ENCODE peak calls at places on chromosomes 11 and 22, in four cellular contexts. P, J, G and O are unnamed samples.
A peak's percentile ranks its signal among the peaks of the same experiment; 100 is the strongest.

GRCh38 chr11:73356979-73357739 is 19.0 kb upstream of the RELT start:
- DNase-seq in P (no peak), J (no peak), G (no peak), O (no peak)

GRCh38 chr11:3104051-3104714 is 47.0 kb upstream of the CARS1 start:
- DNase-seq in P (no peak), J (no peak), G (no peak), O (no peak)

GRCh38 chr22:41825376-41825775 is 7.5 kb upstream of the SREBF2 start:
- DNase-seq in P (no peak), J (no peak), G (no peak), O (no peak)

GRCh38 chr22:40746428-40747220 is 67.3 kb downstream of the MCHR1 start:
- DNase-seq in P (no peak), J (no peak), G (no peak), O (no peak)

GRCh38 chr11:121091492-121092179 is 9.4 kb upstream of the TECTA start:
- DNase-seq in P (no peak), J (peak; percentile 86), G (no peak), O (peak; percentile 39)

GRCh38 chr11:32713496-32713895 is 81.0 kb downstream of the CCDC73 start:
- DNase-seq in P (no peak), J (no peak), G (no peak), O (no peak)

GRCh38 chr11:130092661-130093060 is 23.0 kb downstream of the APLP2 start:
- DNase-seq in P (no peak), J (no peak), G (no peak), O (no peak)

GRCh38 chr22:28597665-28598064 is 82.0 kb downstream of the TTC28 start:
- DNase-seq in P (no peak), J (no peak), G (no peak), O (no peak)

GRCh38 chr22:29011200-29011867 is 50.3 kb downstream of the C22orf31 start:
- DNase-seq in P (no peak), J (peak; percentile 35), G (peak; percentile 80), O (peak; percentile 66)

GRCh38 chr11:12473366-12473765 is 96.0 kb downstream of the PARVA start:
- DNase-seq in P (no peak), J (no peak), G (no peak), O (no peak)

GRCh38 chr11:118202599-118203422 is 22.0 kb downstream of the JAML start:
- DNase-seq in P (no peak), J (no peak), G (no peak), O (no peak)

GRCh38 chr22:46609175-46609690 is 11.0 kb upstream of the GRAMD4 start:
- DNase-seq in P (no peak), J (no peak), G (no peak), O (no peak)